ENCODE peak calls at places on chromosomes 2 and 18, in eight cellular contexts. S is KBM-7; D is HEK293T; L is foreskin melanocyte; B is cardiac fibroblast; C is stimulated activated CD4-positive, alpha-beta T cell treated with anti-CD3 and anti-CD28 coated beads, Interleukin-15, amount 100 ng/mL, for 24 hours; U is activated CD4-positive, alpha-beta T cell treated with anti-CD3 and anti-CD28 coated beads, Interleukin-2, amount 50 U/mL, for 1 hour; V is activated T-cell treated with anti-CD3 and anti-CD28 coated beads, Interleukin-2, amount 50 U/mL, for 4 hours. E is an unnamed sample.

GRCh38 chr18:77271720-77272481 is 22.3 kb downstream of the GALR1 start:
- DNase-seq in U (no peak), C (no peak), D (no peak), B (peak; percentile 35), L (no peak), V (no peak), S (no peak), E (no peak)

GRCh38 chr2:132911726-132912724 is 242.0 kb upstream of the LYPD1 start:
- DNase-seq in C (no peak), D (peak; percentile 27), V (no peak), U (no peak), S (no peak), L (no peak), B (peak; percentile 18), E (no peak)

GRCh38 chr2:9739508-9739907 is 103.8 kb upstream of the TAF1B start:
- DNase-seq in U (peak; percentile 40), V (peak; percentile 44), S (no peak), C (peak; percentile 75), L (no peak), B (peak; percentile 54), D (no peak), E (no peak)

GRCh38 chr2:150479075-150479915 is 8.2 kb downstream of the RND3 start:
- DNase-seq in S (no peak), C (no peak), D (no peak), V (no peak), L (peak; percentile 48), B (peak; percentile 63), U (no peak), E (no peak)

GRCh38 chr18:47997338-47997780 is 66.9 kb upstream of the SMAD2 start:
- DNase-seq in S (peak; percentile 65), D (peak; percentile 32), B (no peak), V (peak; percentile 16), U (peak; percentile 20), L (no peak), C (peak; percentile 51), E (no peak)

GRCh38 chr2:129870646-129871335 is 108.7 kb upstream of the RAB6C start:
- DNase-seq in U (no peak), S (no peak), C (no peak), L (peak; percentile 37), V (no peak), B (no peak), D (no peak), E (no peak)

GRCh38 chr2:96763511-96764252 is 3.0 kb downstream of the CNNM4 start:
- DNase-seq in L (no peak), V (no peak), U (no peak), C (peak; percentile 21), B (no peak), D (peak; percentile 51), S (peak; percentile 65), E (no peak)

GRCh38 chr2:137969418-137969765 is 5.1 kb downstream of the HNMT start:
- DNase-seq in C (no peak), V (no peak), L (peak; percentile 82), S (peak; percentile 44), U (no peak), B (peak; percentile 98), D (no peak), E (no peak)

GRCh38 chr2:85913854-85914524 is 25.2 kb upstream of the ST3GAL5 start:
- DNase-seq in S (no peak), U (no peak), L (no peak), D (no peak), C (no peak), V (no peak), B (peak; percentile 82), E (no peak)

GRCh38 chr2:188620916-188621315 is 329.2 kb downstream of the GULP1 start:
- DNase-seq in D (no peak), B (no peak), C (no peak), L (no peak), V (no peak), S (no peak), U (no peak), E (no peak)

GRCh38 chr2:235670974-235671787 is 177.3 kb downstream of the AGAP1 start:
- DNase-seq in S (peak; percentile 68), U (no peak), C (no peak), V (no peak), L (no peak), D (no peak), B (no peak), E (no peak)

GRCh38 chr2:10385933-10386773 is 62.0 kb downstream of the ODC1 start:
- DNase-seq in L (no peak), C (no peak), B (peak; percentile 35), D (no peak), V (no peak), S (no peak), U (no peak), E (no peak)

GRCh38 chr18:61742555-61743429 is 150.0 kb downstream of the RNF152 start:
- DNase-seq in V (no peak), C (no peak), L (no peak), D (no peak), S (no peak), U (no peak), B (no peak), E (no peak)

GRCh38 chr2:176814740-176815367 is 397.7 kb upstream of the HNRNPA3 start:
- DNase-seq in B (peak; percentile 23), S (peak; percentile 21), V (no peak), D (peak; percentile 22), L (no peak), U (no peak), C (no peak), E (no peak)

GRCh38 chr2:48114256-48114655 is 208.0 kb upstream of the FBXO11 start:
- DNase-seq in C (peak; percentile 71), S (no peak), L (peak; percentile 67), B (peak; percentile 81), U (peak; percentile 35), V (peak; percentile 59), D (no peak), E (no peak)

GRCh38 chr18:12593861-12594260 is 64.0 kb downstream of the SPIRE1 start:
- DNase-seq in L (no peak), S (no peak), C (no peak), V (no peak), B (peak; percentile 49), U (no peak), D (no peak), E (no peak)

GRCh38 chr18:32683044-32683443 is 89.8 kb downstream of the KLHL14 start:
- DNase-seq in V (no peak), L (no peak), C (no peak), D (no peak), U (no peak), S (no peak), B (no peak), E (no peak)

GRCh38 chr2:74577448-74577847 is 22.9 kb downstream of the DOK1 start:
- DNase-seq in S (peak; percentile 87), D (no peak), B (peak; percentile 65), V (no peak), C (no peak), L (no peak), U (no peak), E (no peak)

GRCh38 chr2:96940026-96940601 is 46.3 kb downstream of the FAM178B start:
- DNase-seq in B (no peak), S (no peak), V (no peak), U (no peak), C (no peak), D (no peak), L (no peak), E (no peak)

GRCh38 chr2:6865346-6866238 is at the start of gene CMPK2:
- DNase-seq in L (no peak), D (peak; percentile 63), U (peak; percentile 68), S (peak; percentile 74), C (peak; percentile 85), V (peak; percentile 71), B (peak; percentile 34), E (peak; percentile 80)

GRCh38 chr18:45328762-45329161 is 286.5 kb upstream of the SLC14A2 start:
- DNase-seq in S (no peak), D (no peak), V (no peak), L (no peak), C (no peak), B (peak; percentile 11), U (no peak), E (no peak)

GRCh38 chr2:176063958-176064357 is 19.8 kb downstream of the EVX2 start:
- DNase-seq in V (no peak), C (no peak), S (no peak), U (no peak), B (no peak), D (no peak), L (no peak), E (no peak)

GRCh38 chr18:23237524-23238151 is 102.4 kb downstream of the CABLES1 start:
- DNase-seq in S (no peak), D (no peak), C (peak; percentile 74), V (no peak), U (peak; percentile 21), L (peak; percentile 56), B (peak; percentile 65), E (peak; percentile 75)

GRCh38 chr2:120134263-120134662 is 88.9 kb downstream of the TMEM185B start:
- DNase-seq in V (no peak), S (no peak), C (no peak), B (peak; percentile 74), U (no peak), D (no peak), L (no peak), E (no peak)

GRCh38 chr18:36889316-36889715 is 60.4 kb downstream of the KIAA1328 start:
- DNase-seq in B (no peak), D (no peak), C (no peak), S (no peak), U (no peak), L (no peak), V (no peak), E (no peak)

GRCh38 chr2:176575237-176575744 is 306.0 kb downstream of the MTX2 start:
- DNase-seq in C (no peak), D (no peak), S (no peak), V (no peak), B (no peak), L (no peak), U (no peak), E (no peak)

GRCh38 chr2:73566288-73566878 is 75.8 kb downstream of the NAT8 start:
- DNase-seq in B (no peak), V (no peak), D (no peak), L (no peak), U (no peak), S (no peak), C (no peak), E (no peak)

GRCh38 chr18:37567061-37567993 is 1.7 kb upstream of the CELF4 start:
- DNase-seq in C (no peak), D (no peak), V (no peak), B (no peak), L (no peak), U (no peak), S (no peak), E (no peak)

GRCh38 chr2:175373729-175374128 is 192.2 kb upstream of the ATP5MC3 start:
- DNase-seq in U (no peak), S (no peak), C (no peak), V (no peak), D (no peak), L (no peak), B (no peak), E (no peak)

GRCh38 chr2:214226061-214226460 is 184.8 kb upstream of the VWC2L start:
- DNase-seq in B (no peak), V (no peak), U (no peak), S (no peak), D (no peak), C (no peak), L (no peak), E (no peak)

E was measured in left lobe of liver.